ENCODE peak calls at places on chromosomes 3 and 15, in four cellular contexts. K, X, T and Y are unnamed samples.

GRCh38 chr15:49238342-49238741 is 68.3 kb downstream of the GALK2 start:
- DNase-seq in K (no peak), X (no peak), T (peak), Y (no peak)

GRCh38 chr3:158642005-158642404 is 2.3 kb upstream of the GFM1 start:
- DNase-seq in T (no peak), X (no peak), K (no peak), Y (no peak)

GRCh38 chr3:117443014-117443413 is 733.4 kb downstream of the TUSC7 start:
- DNase-seq in K (no peak), T (no peak), X (no peak), Y (no peak)

GRCh38 chr3:190173426-190173825 is 52.7 kb upstream of the P3H2 start:
- DNase-seq in X (no peak), T (peak), K (no peak), Y (no peak)

GRCh38 chr3:46863261-46863782 is at the start of gene MYL3:
- DNase-seq in X (no peak), K (no peak), T (no peak), Y (no peak)

GRCh38 chr15:95304116-95304873 is 1026.2 kb upstream of the NR2F2 start:
- DNase-seq in T (no peak), K (no peak), X (no peak), Y (no peak)

GRCh38 chr15:73838795-73839565 is 34.4 kb upstream of the TBC1D21 start:
- DNase-seq in K (no peak), X (no peak), T (peak), Y (no peak)

GRCh38 chr3:156323466-156323865 is 203.1 kb downstream of the KCNAB1 start:
- DNase-seq in T (no peak), K (no peak), X (no peak), Y (no peak)

GRCh38 chr3:10173095-10173925 is 8.6 kb downstream of the IRAK2 start:
- DNase-seq in T (no peak), X (no peak), K (no peak), Y (no peak)

GRCh38 chr3:169323580-169324453 is 339.7 kb downstream of the MECOM start:
- DNase-seq in T (no peak), K (peak), X (no peak), Y (no peak)

GRCh38 chr3:175325440-175325839 is 466.3 kb downstream of the NAALADL2 start:
- DNase-seq in X (no peak), T (no peak), K (no peak), Y (no peak)

GRCh38 chr15:42384597-42384996 is 25.3 kb downstream of the CAPN3 start:
- DNase-seq in T (no peak), X (no peak), K (peak), Y (no peak)

GRCh38 chr3:187041362-187042061 is 97.8 kb downstream of the RPL39L start:
- DNase-seq in T (no peak), K (no peak), X (no peak), Y (no peak)

GRCh38 chr3:120435621-120436020 is 15.2 kb downstream of the FSTL1 start:
- DNase-seq in K (no peak), X (peak), T (no peak), Y (no peak)

GRCh38 chr3:110178965-110179364 is 841.6 kb upstream of the DPPA4 start:
- DNase-seq in K (no peak), X (no peak), T (no peak), Y (no peak)

GRCh38 chr15:78564743-78565096 is 600 bp upstream of the CHRNA5 start:
- DNase-seq in T (no peak), K (no peak), X (no peak), Y (no peak)

GRCh38 chr3:96813820-96814580 is 394 bp upstream of the EPHA6 start:
- DNase-seq in T (peak), K (peak), X (no peak), Y (no peak)

GRCh38 chr15:56496635-56497034 is 31.7 kb upstream of the MNS1 start:
- DNase-seq in K (peak), X (peak), T (peak), Y (peak)

GRCh38 chr3:173584834-173585831 is 187.6 kb downstream of the NLGN1 start:
- DNase-seq in K (peak), X (no peak), T (peak), Y (no peak)

GRCh38 chr3:40566699-40567098 is 41.9 kb downstream of the ZNF621 start:
- DNase-seq in T (no peak), K (no peak), X (no peak), Y (no peak)

DNA sequence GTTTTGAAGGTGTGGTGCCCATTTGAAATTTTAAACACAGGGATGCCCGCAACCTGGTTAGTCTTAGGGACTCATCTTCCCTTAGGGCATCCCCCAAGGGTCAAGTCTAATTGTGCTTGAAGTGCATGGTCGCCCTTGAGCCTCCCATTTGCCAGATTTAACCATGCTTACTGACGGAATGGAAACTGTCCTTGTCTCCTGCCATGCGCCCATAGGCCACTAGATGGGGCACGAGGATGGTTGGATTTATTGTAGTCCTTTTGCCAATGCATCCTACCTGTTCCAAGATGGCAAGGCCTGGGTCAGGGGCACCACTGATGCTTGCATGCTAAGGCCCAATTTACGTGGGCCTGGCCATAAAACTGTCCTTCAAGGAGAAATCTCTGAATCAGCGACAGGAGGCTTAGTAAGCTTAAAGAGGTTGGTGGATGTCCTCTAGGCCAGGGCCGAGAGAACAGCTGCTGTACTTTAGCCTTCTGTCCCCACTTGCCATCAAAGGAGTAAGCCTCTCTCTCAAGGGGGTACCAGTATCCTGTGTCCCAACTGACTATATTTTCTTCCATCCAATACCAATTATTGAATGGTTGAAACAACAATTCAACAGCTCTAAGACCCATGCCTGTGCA is 355.4 kb downstream of the OTOL1 start:
- DNase-seq in X (peak), K (peak), T (peak), Y (peak)
- TF ChIP-seq EZH2phosphoT487 in X (no peak), K (no peak), T (no peak), Y (no peak)

GRCh38 chr3:16252243-16252978 is 12.3 kb downstream of the DPH3 start:
- DNase-seq in K (no peak), X (no peak), T (no peak), Y (no peak)
- TF ChIP-seq EZH2phosphoT487 in K (no peak), X (no peak), T (no peak), Y (no peak)

DNA sequence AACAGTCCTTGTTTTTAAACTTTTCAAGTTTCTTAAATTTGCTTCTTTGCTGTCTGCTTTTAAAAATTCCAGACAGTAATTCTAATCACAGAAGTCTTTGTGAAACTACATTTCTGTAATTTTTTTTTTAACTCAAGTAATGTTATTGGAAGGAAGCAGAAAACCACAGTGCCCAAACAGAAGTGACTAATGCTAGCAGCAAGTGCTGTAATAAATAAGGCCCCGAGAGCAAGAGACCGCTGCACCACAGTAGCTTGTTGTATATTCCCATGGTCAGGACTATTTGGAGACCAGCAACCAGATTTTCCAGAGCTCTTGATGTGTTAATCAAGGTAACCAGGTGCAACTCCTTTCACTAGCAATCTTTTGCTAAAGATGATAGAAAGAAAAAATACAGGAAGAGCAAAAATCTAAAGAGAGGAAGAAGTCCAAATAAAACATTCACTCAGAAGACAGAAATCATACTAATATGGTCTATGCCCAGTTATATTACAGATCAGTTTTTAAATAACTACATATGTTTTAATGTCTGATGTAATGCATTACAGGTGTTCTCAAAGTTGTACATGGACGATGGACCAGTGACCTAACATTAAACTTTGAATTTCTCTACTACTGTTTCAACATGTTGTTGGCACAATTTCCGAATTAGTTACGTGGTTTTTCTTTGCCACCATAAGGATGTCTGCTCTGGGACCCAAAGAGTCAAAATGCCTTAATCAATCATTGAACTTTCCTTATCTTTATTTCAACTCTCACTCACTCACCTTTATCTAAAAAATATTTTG is 36.4 kb downstream of the WWTR1 start:
- DNase-seq in X (no peak), K (peak), T (no peak), Y (no peak)
- TF ChIP-seq EZH2phosphoT487 in X (no peak), K (no peak), T (no peak), Y (no peak)

DNA sequence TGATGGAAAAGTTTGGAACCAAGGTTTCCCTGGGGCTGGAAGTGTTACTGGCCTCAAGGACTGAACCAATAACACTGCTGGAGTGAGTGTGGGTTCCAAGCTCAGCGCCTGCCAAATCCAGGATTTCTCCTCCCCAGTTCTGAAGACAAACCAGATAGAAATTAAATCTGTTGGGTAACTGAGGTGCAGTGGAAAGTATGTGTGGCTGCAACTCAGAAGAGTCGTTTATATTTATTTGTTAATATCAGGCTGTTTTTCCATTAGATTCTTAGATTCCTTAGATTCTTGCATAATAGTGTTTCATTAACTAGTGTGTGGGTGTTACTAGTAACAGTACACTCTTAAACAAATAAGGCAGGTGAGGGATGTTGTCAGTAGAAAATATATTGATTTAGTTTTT is 66.4 kb upstream of the FNDC3B start:
- DNase-seq in K (no peak), X (no peak), T (no peak), Y (no peak)
- TF ChIP-seq EZH2phosphoT487 in K (no peak), X (no peak), T (no peak), Y (no peak)

DNA sequence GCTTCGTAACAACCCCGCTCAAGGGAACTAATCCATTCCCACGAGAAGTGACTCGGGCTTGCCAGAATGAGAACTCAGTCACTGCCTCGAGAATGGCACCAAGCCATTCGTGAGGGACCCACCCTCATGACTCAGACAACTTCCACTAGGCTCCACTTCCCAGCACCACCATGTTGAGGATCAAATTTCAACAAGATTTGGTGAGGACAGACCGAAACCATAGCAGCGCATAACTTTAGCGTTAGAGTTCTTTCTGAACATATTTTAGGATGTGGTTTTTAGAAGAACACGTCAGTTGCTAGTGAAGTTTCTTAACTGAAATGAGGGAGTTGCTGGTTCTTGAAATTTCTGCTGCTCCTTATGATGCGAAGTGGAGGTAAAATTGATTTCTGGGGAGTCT is 13.5 kb downstream of the PTPRG start:
- DNase-seq in T (no peak), K (no peak), X (no peak), Y (no peak)
- TF ChIP-seq EZH2phosphoT487 in T (no peak), K (no peak), X (no peak), Y (no peak)

GRCh38 chr3:21618695-21619094 is 132.3 kb downstream of the ZNF385D start:
- DNase-seq in X (no peak), T (no peak), K (no peak), Y (no peak)

GRCh38 chr3:21613372-21614070 is 137.5 kb downstream of the ZNF385D start:
- DNase-seq in K (no peak), X (no peak), T (no peak), Y (no peak)
- TF ChIP-seq EZH2phosphoT487 in K (no peak), X (no peak), T (no peak), Y (no peak)

GRCh38 chr3:143171141-143171651 is 51.6 kb downstream of the CHST2 start:
- DNase-seq in X (no peak), T (no peak), K (no peak), Y (peak)

GRCh38 chr3:143168518-143169192 is 49.1 kb downstream of the CHST2 start:
- DNase-seq in T (no peak), K (no peak), X (no peak), Y (no peak)

GRCh38 chr3:143171656-143172055 is 52.1 kb downstream of the CHST2 start:
- DNase-seq in T (no peak), K (no peak), X (no peak), Y (no peak)

GRCh38 chr3:143170676-143171075 is 51.1 kb downstream of the CHST2 start:
- DNase-seq in X (no peak), K (no peak), T (no peak), Y (no peak)

DNA sequence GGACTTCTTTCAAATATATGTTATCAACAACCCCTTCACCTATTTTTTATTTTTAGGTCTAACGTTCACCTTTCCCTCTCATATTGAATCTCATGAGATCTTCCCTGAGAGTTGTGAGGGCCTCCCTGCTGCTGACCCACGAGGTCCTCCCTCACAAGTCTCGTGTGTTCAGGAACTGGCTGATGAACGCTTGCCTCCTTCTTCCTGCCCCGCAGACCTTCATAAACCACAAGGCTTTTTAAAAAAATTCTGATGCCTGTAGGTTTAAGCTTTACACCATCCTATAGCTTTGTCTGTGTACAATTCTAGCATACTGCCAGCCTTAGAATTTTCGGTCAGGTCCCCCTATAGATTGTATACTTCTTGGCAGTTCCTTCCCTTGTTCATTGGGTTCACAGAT is 50.5 kb downstream of the CHST2 start:
- DNase-seq in X (no peak), T (no peak), K (no peak), Y (no peak)
- TF ChIP-seq EZH2phosphoT487 in X (no peak), T (no peak), K (no peak), Y (no peak)

GRCh38 chr3:167067844-167068161 is 312.3 kb downstream of the ZBBX start:
- DNase-seq in K (no peak), X (no peak), T (no peak), Y (no peak)

DNA sequence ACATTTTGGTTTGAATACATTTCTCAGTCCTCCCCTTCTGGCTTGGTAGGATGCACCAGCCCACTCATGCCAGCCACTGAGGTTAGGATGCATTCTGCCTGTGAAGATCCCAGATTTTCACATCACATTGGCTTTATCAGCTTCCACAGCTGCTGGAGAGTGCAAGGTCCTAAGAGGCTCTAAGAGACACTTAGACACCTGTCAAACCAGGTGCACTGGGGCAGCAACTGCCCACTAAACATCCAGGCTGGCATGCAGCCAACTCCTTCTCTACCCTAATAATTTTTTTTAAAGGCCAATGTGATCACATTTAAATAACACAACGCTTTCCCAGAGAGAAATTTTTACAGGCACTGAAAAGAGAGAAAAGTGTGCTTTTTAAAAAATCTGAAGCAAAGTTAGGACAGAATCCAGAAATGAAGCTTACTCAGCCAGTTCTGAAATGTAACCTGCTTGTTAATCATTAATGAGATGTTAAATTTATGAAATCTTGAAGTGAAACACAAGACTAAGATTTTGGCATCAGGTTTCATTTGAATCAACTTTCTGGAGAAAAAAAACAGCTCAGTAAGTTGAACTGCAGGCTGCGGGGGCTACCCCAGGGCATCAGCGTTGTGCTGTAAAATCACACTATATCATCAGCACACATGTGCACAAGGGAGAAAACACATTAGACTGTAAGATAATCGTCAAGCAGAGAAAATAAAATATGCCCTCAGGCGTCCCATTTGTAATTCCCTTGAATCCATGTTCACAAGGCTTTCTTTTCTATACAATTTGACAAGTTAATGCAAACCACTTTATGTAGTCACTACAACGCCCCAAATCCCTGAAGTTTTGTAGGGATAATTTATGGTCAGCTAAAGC is 312.9 kb downstream of the ZBBX start:
- DNase-seq in K (no peak), T (no peak), X (no peak), Y (no peak)
- TF ChIP-seq EZH2phosphoT487 in K (no peak), T (no peak), X (no peak), Y (no peak)

GRCh38 chr3:20246662-20247061 is 60.7 kb upstream of the SGO1 start:
- DNase-seq in K (no peak), X (no peak), T (no peak), Y (no peak)

GRCh38 chr3:20250314-20250713 is 64.3 kb upstream of the SGO1 start:
- DNase-seq in T (no peak), X (no peak), K (no peak), Y (no peak)

GRCh38 chr3:20250786-20251185 is 64.8 kb upstream of the SGO1 start:
- DNase-seq in T (no peak), K (peak), X (no peak), Y (no peak)

GRCh38 chr3:20240154-20240883 is 54.3 kb upstream of the SGO1 start:
- DNase-seq in X (no peak), T (no peak), K (no peak), Y (no peak)

GRCh38 chr3:20245781-20246180 is 59.8 kb upstream of the SGO1 start:
- DNase-seq in K (no peak), T (no peak), X (no peak), Y (no peak)
- TF ChIP-seq EZH2phosphoT487 in K (no peak), T (no peak), X (no peak), Y (no peak)

GRCh38 chr15:83300826-83301225 is 16.4 kb upstream of the BNC1 start:
- DNase-seq in X (no peak), T (no peak), K (no peak), Y (no peak)

GRCh38 chr15:83292317-83292716 is 7.9 kb upstream of the BNC1 start:
- DNase-seq in T (no peak), X (no peak), K (no peak), Y (no peak)

GRCh38 chr15:83299462-83299861 is 15.0 kb upstream of the BNC1 start:
- DNase-seq in K (no peak), T (no peak), X (no peak), Y (no peak)

GRCh38 chr15:83290236-83290635 is 5.8 kb upstream of the BNC1 start:
- DNase-seq in X (no peak), T (peak), K (peak), Y (no peak)

DNA sequence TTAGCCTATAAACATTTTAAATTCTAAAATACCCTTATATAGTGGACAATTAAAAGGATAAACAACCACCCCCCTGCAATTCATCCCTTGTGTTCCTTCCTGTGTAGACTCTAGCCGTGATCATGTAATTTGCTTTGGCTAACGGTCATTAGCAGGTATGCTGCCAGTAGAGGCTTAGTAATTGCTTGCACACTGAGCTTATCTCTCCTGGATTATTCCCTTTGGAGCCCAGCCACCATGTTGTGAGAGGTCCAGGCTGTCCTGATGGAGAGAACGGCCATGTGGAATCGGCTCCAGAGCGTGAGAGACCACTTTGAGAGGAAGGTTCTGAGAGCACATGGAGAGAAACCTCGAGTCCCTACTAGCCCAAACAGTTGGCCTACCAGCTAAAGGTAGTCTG is 11.0 kb upstream of the BNC1 start:
- DNase-seq in T (no peak), X (no peak), K (no peak), Y (no peak)
- TF ChIP-seq EZH2phosphoT487 in T (no peak), X (no peak), K (no peak), Y (no peak)